ENCODE peak calls at places on chromosome 21, in six cellular contexts. One of them, this sample, is unnamed.

GRCh38 chr21:21200939-21201610 is 202.9 kb downstream of the NCAM2 start:
- DNase-seq in heart left ventricle: no peak
- DNase-seq in mammary epithelial cell: no peak
- DNase-seq in uterus: no peak
- DNase-seq in PC-3: no peak
- DNase-seq in endodermal cell: no peak
- DNase-seq in this sample: no peak

GRCh38 chr21:40752125-40752524 is 94.8 kb downstream of the DSCAM start:
- DNase-seq in endodermal cell: peak
- DNase-seq in heart left ventricle: no peak
- DNase-seq in PC-3: no peak
- DNase-seq in uterus: no peak
- DNase-seq in mammary epithelial cell: no peak
- DNase-seq in this sample: no peak

GRCh38 chr21:30194701-30195299 is 21.1 kb downstream of the CLDN8 start:
- DNase-seq in PC-3: peak
- DNase-seq in uterus: no peak
- DNase-seq in endodermal cell: peak
- DNase-seq in mammary epithelial cell: peak
- DNase-seq in heart left ventricle: no peak
- DNase-seq in this sample: no peak

GRCh38 chr21:44866780-44867179 is 6.7 kb downstream of the PTTG1IP start:
- DNase-seq in endodermal cell: no peak
- DNase-seq in PC-3: peak
- DNase-seq in heart left ventricle: no peak
- DNase-seq in uterus: no peak
- DNase-seq in mammary epithelial cell: no peak
- DNase-seq in this sample: peak

GRCh38 chr21:42578761-42579415 is 65.2 kb downstream of the SLC37A1 start:
- DNase-seq in mammary epithelial cell: no peak
- DNase-seq in endodermal cell: no peak
- DNase-seq in heart left ventricle: peak
- DNase-seq in PC-3: no peak
- DNase-seq in uterus: peak
- DNase-seq in this sample: peak

GRCh38 chr21:44051462-44051941 is 39.4 kb downstream of the TRAPPC10 start:
- DNase-seq in PC-3: no peak
- DNase-seq in uterus: peak
- DNase-seq in mammary epithelial cell: no peak
- DNase-seq in heart left ventricle: peak
- DNase-seq in endodermal cell: no peak
- DNase-seq in this sample: no peak

GRCh38 chr21:18370292-18370691 is 33.3 kb downstream of the TMPRSS15 start:
- DNase-seq in PC-3: no peak
- DNase-seq in uterus: no peak
- DNase-seq in heart left ventricle: no peak
- DNase-seq in endodermal cell: no peak
- DNase-seq in mammary epithelial cell: no peak
- DNase-seq in this sample: no peak

GRCh38 chr21:43188712-43189151 is 19.9 kb downstream of the CRYAA start:
- DNase-seq in endodermal cell: peak
- DNase-seq in mammary epithelial cell: no peak
- DNase-seq in heart left ventricle: no peak
- DNase-seq in uterus: no peak
- DNase-seq in PC-3: no peak
- DNase-seq in this sample: no peak

GRCh38 chr21:45416619-45417018 is 11.7 kb downstream of the COL18A1 start:
- DNase-seq in heart left ventricle: no peak
- DNase-seq in PC-3: no peak
- DNase-seq in endodermal cell: peak
- DNase-seq in mammary epithelial cell: no peak
- DNase-seq in uterus: no peak
- DNase-seq in this sample: no peak

GRCh38 chr21:32336711-32337110 is 38.1 kb downstream of the MRAP start:
- DNase-seq in uterus: no peak
- DNase-seq in heart left ventricle: no peak
- DNase-seq in PC-3: peak
- DNase-seq in endodermal cell: peak
- DNase-seq in mammary epithelial cell: peak
- DNase-seq in this sample: no peak

GRCh38 chr21:14900611-14901010 is 164.2 kb downstream of the NRIP1 start:
- DNase-seq in PC-3: peak
- DNase-seq in endodermal cell: no peak
- DNase-seq in heart left ventricle: no peak
- DNase-seq in mammary epithelial cell: peak
- DNase-seq in uterus: no peak
- DNase-seq in this sample: peak
- H3K27ac ChIP-seq in PC-3: peak
- H3K27ac ChIP-seq in endodermal cell: no peak
- H3K27ac ChIP-seq in heart left ventricle: no peak
- H3K27ac ChIP-seq in mammary epithelial cell: no peak
- H3K27ac ChIP-seq in uterus: no peak
- H3K27ac ChIP-seq in this sample: no peak

DNA sequence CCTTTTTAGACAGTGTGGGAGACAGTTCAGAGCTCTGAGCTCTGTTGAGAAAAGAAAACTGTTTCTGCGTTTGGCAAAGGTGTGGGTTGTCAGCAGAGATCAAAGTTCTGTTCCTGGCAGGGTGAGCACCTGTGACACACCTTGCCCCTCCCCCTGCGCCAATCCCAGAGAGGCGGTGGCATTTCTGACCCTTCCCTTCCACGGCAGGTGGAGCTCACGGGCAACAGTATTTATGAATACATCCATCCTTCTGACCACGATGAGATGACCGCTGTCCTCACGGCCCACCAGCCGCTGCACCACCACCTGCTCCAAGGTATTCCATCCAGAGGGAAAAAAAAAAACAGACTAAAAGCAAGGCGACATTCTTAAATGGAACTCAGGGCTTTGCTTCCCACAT is 20.7 kb downstream of the SIM2 start:
- DNase-seq in heart left ventricle: no peak
- DNase-seq in PC-3: no peak
- DNase-seq in uterus: no peak
- DNase-seq in endodermal cell: peak
- DNase-seq in mammary epithelial cell: no peak
- DNase-seq in this sample: no peak
- H3K27ac ChIP-seq in heart left ventricle: no peak
- H3K27ac ChIP-seq in PC-3: peak
- H3K27ac ChIP-seq in uterus: no peak
- H3K27ac ChIP-seq in endodermal cell: no peak
- H3K27ac ChIP-seq in mammary epithelial cell: peak
- H3K27ac ChIP-seq in this sample: no peak

DNA sequence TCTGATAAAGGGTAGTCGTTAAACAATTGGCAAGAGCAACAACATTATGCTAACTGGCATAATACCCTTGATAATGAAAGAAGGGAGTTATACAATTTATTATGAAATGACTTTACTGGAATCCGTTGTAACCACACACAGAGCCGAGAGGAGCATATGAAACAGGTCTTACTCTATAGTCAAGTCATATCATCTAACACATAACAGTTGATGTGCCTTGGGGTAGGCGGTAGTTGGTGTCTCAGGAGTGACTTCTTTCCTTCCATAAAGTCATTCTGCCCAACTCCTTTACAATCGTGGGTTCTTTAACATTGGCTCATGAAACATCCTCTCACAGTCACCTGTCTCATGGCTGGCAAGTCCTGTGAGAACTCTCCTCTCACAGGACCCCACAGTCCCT is 225.2 kb downstream of the LTN1 start:
- DNase-seq in PC-3: no peak
- DNase-seq in uterus: no peak
- DNase-seq in mammary epithelial cell: no peak
- DNase-seq in heart left ventricle: no peak
- DNase-seq in endodermal cell: no peak
- DNase-seq in this sample: no peak
- H3K27ac ChIP-seq in PC-3: no peak
- H3K27ac ChIP-seq in uterus: no peak
- H3K27ac ChIP-seq in mammary epithelial cell: no peak
- H3K27ac ChIP-seq in heart left ventricle: no peak
- H3K27ac ChIP-seq in endodermal cell: no peak
- H3K27ac ChIP-seq in this sample: no peak

DNA sequence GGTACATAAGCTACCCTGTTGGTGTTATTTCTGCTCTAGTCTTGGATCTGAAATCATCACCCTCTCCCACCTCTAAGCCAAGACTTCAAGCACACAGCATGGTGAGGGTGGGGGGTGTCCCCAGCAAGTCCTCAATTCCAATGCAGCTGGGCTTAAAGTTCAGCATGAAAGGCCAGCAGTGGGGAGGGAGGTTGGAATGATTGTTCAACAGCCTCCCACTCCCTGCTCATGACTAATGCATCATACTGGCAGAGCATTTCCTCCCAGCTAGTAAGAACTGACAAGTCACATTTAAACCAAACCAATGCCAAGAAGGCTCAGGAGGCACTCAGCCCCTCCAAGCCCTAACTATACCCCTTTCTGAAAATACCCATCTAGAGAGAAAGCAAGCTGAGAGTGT is 50.1 kb downstream of the TIAM1 start:
- DNase-seq in mammary epithelial cell: peak
- DNase-seq in PC-3: peak
- DNase-seq in heart left ventricle: no peak
- DNase-seq in endodermal cell: no peak
- DNase-seq in uterus: no peak
- DNase-seq in this sample: peak
- H3K27ac ChIP-seq in mammary epithelial cell: peak
- H3K27ac ChIP-seq in PC-3: peak
- H3K27ac ChIP-seq in heart left ventricle: no peak
- H3K27ac ChIP-seq in endodermal cell: no peak
- H3K27ac ChIP-seq in uterus: no peak
- H3K27ac ChIP-seq in this sample: peak

GRCh38 chr21:26100573-26100972 is 70.0 kb downstream of the APP start:
- DNase-seq in endodermal cell: no peak
- DNase-seq in uterus: no peak
- DNase-seq in PC-3: no peak
- DNase-seq in heart left ventricle: no peak
- DNase-seq in mammary epithelial cell: no peak
- DNase-seq in this sample: peak
- H3K27ac ChIP-seq in endodermal cell: no peak
- H3K27ac ChIP-seq in uterus: no peak
- H3K27ac ChIP-seq in PC-3: no peak
- H3K27ac ChIP-seq in heart left ventricle: no peak
- H3K27ac ChIP-seq in mammary epithelial cell: no peak
- H3K27ac ChIP-seq in this sample: peak

GRCh38 chr21:46455575-46456385 is 2.9 kb upstream of the DIP2A start:
- DNase-seq in PC-3: peak
- DNase-seq in uterus: peak
- DNase-seq in endodermal cell: no peak
- DNase-seq in mammary epithelial cell: peak
- DNase-seq in heart left ventricle: peak
- DNase-seq in this sample: peak

GRCh38 chr21:46458315-46459023 is at the start of gene DIP2A:
- DNase-seq in PC-3: peak
- DNase-seq in heart left ventricle: peak
- DNase-seq in mammary epithelial cell: peak
- DNase-seq in endodermal cell: peak
- DNase-seq in uterus: peak
- DNase-seq in this sample: peak

GRCh38 chr21:46454634-46455390 is 3.9 kb upstream of the DIP2A start:
- DNase-seq in PC-3: no peak
- DNase-seq in endodermal cell: no peak
- DNase-seq in uterus: no peak
- DNase-seq in heart left ventricle: no peak
- DNase-seq in mammary epithelial cell: peak
- DNase-seq in this sample: no peak

GRCh38 chr21:46457801-46458314 is 833 bp upstream of the DIP2A start:
- DNase-seq in heart left ventricle: peak
- DNase-seq in mammary epithelial cell: peak
- DNase-seq in endodermal cell: no peak
- DNase-seq in PC-3: peak
- DNase-seq in uterus: no peak
- DNase-seq in this sample: peak

GRCh38 chr21:46456750-46457149 is 1.9 kb upstream of the DIP2A start:
- DNase-seq in mammary epithelial cell: peak
- DNase-seq in heart left ventricle: no peak
- DNase-seq in PC-3: no peak
- DNase-seq in uterus: no peak
- DNase-seq in endodermal cell: no peak
- DNase-seq in this sample: no peak
- H3K27ac ChIP-seq in mammary epithelial cell: peak
- H3K27ac ChIP-seq in heart left ventricle: no peak
- H3K27ac ChIP-seq in PC-3: no peak
- H3K27ac ChIP-seq in uterus: no peak
- H3K27ac ChIP-seq in endodermal cell: no peak
- H3K27ac ChIP-seq in this sample: no peak

GRCh38 chr21:28754862-28755261 is 237.8 kb downstream of the LTN1 start:
- DNase-seq in endodermal cell: no peak
- DNase-seq in uterus: no peak
- DNase-seq in PC-3: no peak
- DNase-seq in heart left ventricle: no peak
- DNase-seq in mammary epithelial cell: no peak
- DNase-seq in this sample: no peak
- H3K27ac ChIP-seq in endodermal cell: no peak
- H3K27ac ChIP-seq in uterus: peak
- H3K27ac ChIP-seq in PC-3: no peak
- H3K27ac ChIP-seq in heart left ventricle: peak
- H3K27ac ChIP-seq in mammary epithelial cell: no peak
- H3K27ac ChIP-seq in this sample: peak

DNA sequence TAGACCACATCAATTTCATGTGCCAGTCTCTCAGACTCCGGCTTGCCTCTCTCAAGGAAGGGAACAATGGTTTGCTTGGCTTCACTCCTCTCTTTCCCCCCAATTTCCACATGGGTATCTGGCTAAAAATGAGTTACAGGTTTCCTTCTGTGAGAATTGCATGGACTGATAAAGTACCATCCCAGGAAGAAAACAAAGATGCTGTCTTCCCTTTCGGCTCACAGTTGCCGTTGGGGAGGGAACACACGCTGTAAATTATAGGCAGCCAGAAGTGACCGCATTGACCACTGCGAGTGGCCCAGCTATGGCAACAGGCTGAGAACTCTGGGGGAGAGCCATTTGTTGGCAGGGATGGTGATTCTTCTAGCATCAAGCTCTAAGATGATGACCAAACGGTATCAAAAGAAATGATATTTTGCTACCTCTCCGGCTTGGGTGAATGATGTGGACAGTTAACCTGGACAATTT is 2.8 kb downstream of the RUNX1 start:
- DNase-seq in mammary epithelial cell: no peak
- DNase-seq in heart left ventricle: no peak
- DNase-seq in PC-3: no peak
- DNase-seq in uterus: no peak
- DNase-seq in endodermal cell: no peak
- DNase-seq in this sample: no peak
- H3K27ac ChIP-seq in mammary epithelial cell: peak
- H3K27ac ChIP-seq in heart left ventricle: no peak
- H3K27ac ChIP-seq in PC-3: peak
- H3K27ac ChIP-seq in uterus: no peak
- H3K27ac ChIP-seq in endodermal cell: no peak
- H3K27ac ChIP-seq in this sample: peak

GRCh38 chr21:37593740-37594471 is 227.3 kb downstream of the DYRK1A start:
- DNase-seq in endodermal cell: peak
- DNase-seq in PC-3: no peak
- DNase-seq in mammary epithelial cell: no peak
- DNase-seq in heart left ventricle: no peak
- DNase-seq in uterus: no peak
- DNase-seq in this sample: no peak
- H3K27ac ChIP-seq in endodermal cell: no peak
- H3K27ac ChIP-seq in PC-3: no peak
- H3K27ac ChIP-seq in mammary epithelial cell: no peak
- H3K27ac ChIP-seq in heart left ventricle: no peak
- H3K27ac ChIP-seq in uterus: no peak
- H3K27ac ChIP-seq in this sample: no peak

GRCh38 chr21:38434913-38435533 is 63.3 kb downstream of the ERG start:
- DNase-seq in mammary epithelial cell: peak
- DNase-seq in heart left ventricle: no peak
- DNase-seq in PC-3: peak
- DNase-seq in uterus: no peak
- DNase-seq in endodermal cell: no peak
- DNase-seq in this sample: peak
- H3K27ac ChIP-seq in mammary epithelial cell: peak
- H3K27ac ChIP-seq in heart left ventricle: no peak
- H3K27ac ChIP-seq in PC-3: no peak
- H3K27ac ChIP-seq in uterus: peak
- H3K27ac ChIP-seq in endodermal cell: no peak
- H3K27ac ChIP-seq in this sample: peak